ENCODE peak calls at places on chromosomes 2 and 18, in seven cellular contexts. One of them, this sample, is unnamed.

GRCh38 chr2:138780451-138780880 is 276 bp upstream of the NXPH2 start:
- DNase-seq in astrocyte of the spinal cord: no peak
- DNase-seq in NB4: no peak
- DNase-seq in nephron progenitor cell: peak
- DNase-seq in Caco-2: no peak
- DNase-seq in hepatocyte: peak
- DNase-seq in body of pancreas: no peak
- DNase-seq in this sample: no peak

GRCh38 chr2:135151615-135152014 is 99.5 kb downstream of the RAB3GAP1 start:
- DNase-seq in hepatocyte: no peak
- DNase-seq in nephron progenitor cell: no peak
- DNase-seq in Caco-2: no peak
- DNase-seq in astrocyte of the spinal cord: no peak
- DNase-seq in body of pancreas: no peak
- DNase-seq in NB4: no peak
- DNase-seq in this sample: no peak

GRCh38 chr18:22673182-22673862 is 255.6 kb upstream of the CTAGE1 start:
- DNase-seq in astrocyte of the spinal cord: no peak
- DNase-seq in NB4: no peak
- DNase-seq in nephron progenitor cell: no peak
- DNase-seq in body of pancreas: no peak
- DNase-seq in hepatocyte: no peak
- DNase-seq in Caco-2: no peak
- DNase-seq in this sample: no peak

GRCh38 chr2:146079216-146079615 is 1559.3 kb upstream of the ZEB2 start:
- DNase-seq in nephron progenitor cell: no peak
- DNase-seq in Caco-2: no peak
- DNase-seq in NB4: no peak
- DNase-seq in astrocyte of the spinal cord: no peak
- DNase-seq in hepatocyte: no peak
- DNase-seq in body of pancreas: no peak
- DNase-seq in this sample: no peak

GRCh38 chr2:238287702-238288649 is at the start of gene PER2:
- DNase-seq in astrocyte of the spinal cord: peak
- DNase-seq in NB4: peak
- DNase-seq in body of pancreas: peak
- DNase-seq in hepatocyte: peak
- DNase-seq in nephron progenitor cell: peak
- DNase-seq in Caco-2: peak
- DNase-seq in this sample: peak

GRCh38 chr18:21134895-21135294 is 23.3 kb upstream of the ROCK1 start:
- DNase-seq in NB4: peak
- DNase-seq in nephron progenitor cell: no peak
- DNase-seq in hepatocyte: no peak
- DNase-seq in body of pancreas: no peak
- DNase-seq in Caco-2: no peak
- DNase-seq in astrocyte of the spinal cord: no peak
- DNase-seq in this sample: peak

GRCh38 chr2:237306083-237306786 is 107.7 kb downstream of the COL6A3 start:
- DNase-seq in Caco-2: no peak
- DNase-seq in hepatocyte: no peak
- DNase-seq in astrocyte of the spinal cord: peak
- DNase-seq in body of pancreas: no peak
- DNase-seq in nephron progenitor cell: no peak
- DNase-seq in NB4: no peak
- DNase-seq in this sample: no peak

GRCh38 chr18:35071819-35072247 is 30.6 kb downstream of the MAPRE2 start:
- DNase-seq in nephron progenitor cell: no peak
- DNase-seq in Caco-2: no peak
- DNase-seq in hepatocyte: no peak
- DNase-seq in NB4: no peak
- DNase-seq in astrocyte of the spinal cord: no peak
- DNase-seq in body of pancreas: no peak
- DNase-seq in this sample: no peak

GRCh38 chr18:7921938-7922587 is 354.9 kb downstream of the PTPRM start:
- DNase-seq in nephron progenitor cell: no peak
- DNase-seq in NB4: no peak
- DNase-seq in astrocyte of the spinal cord: peak
- DNase-seq in Caco-2: no peak
- DNase-seq in hepatocyte: peak
- DNase-seq in body of pancreas: no peak
- DNase-seq in this sample: no peak

GRCh38 chr2:45941758-45942738 is 290.6 kb downstream of the PRKCE start:
- DNase-seq in nephron progenitor cell: no peak
- DNase-seq in astrocyte of the spinal cord: no peak
- DNase-seq in NB4: no peak
- DNase-seq in body of pancreas: no peak
- DNase-seq in Caco-2: no peak
- DNase-seq in hepatocyte: no peak
- DNase-seq in this sample: no peak

GRCh38 chr2:133431289-133431688 is 137.0 kb downstream of the NCKAP5 start:
- DNase-seq in astrocyte of the spinal cord: peak
- DNase-seq in NB4: no peak
- DNase-seq in nephron progenitor cell: no peak
- DNase-seq in hepatocyte: peak
- DNase-seq in Caco-2: peak
- DNase-seq in body of pancreas: no peak
- DNase-seq in this sample: no peak

GRCh38 chr2:11357428-11357972 is 13.1 kb upstream of the ROCK2 start:
- DNase-seq in hepatocyte: peak
- DNase-seq in NB4: no peak
- DNase-seq in Caco-2: peak
- DNase-seq in body of pancreas: no peak
- DNase-seq in nephron progenitor cell: no peak
- DNase-seq in astrocyte of the spinal cord: no peak
- DNase-seq in this sample: no peak

GRCh38 chr18:57437782-57438668 is 2.9 kb downstream of the ONECUT2 start:
- DNase-seq in Caco-2: peak
- DNase-seq in astrocyte of the spinal cord: no peak
- DNase-seq in hepatocyte: peak
- DNase-seq in body of pancreas: peak
- DNase-seq in NB4: peak
- DNase-seq in nephron progenitor cell: peak
- DNase-seq in this sample: peak

GRCh38 chr2:237665713-237666143 is 38.3 kb downstream of the LRRFIP1 start:
- DNase-seq in nephron progenitor cell: peak
- DNase-seq in NB4: no peak
- DNase-seq in body of pancreas: no peak
- DNase-seq in hepatocyte: no peak
- DNase-seq in astrocyte of the spinal cord: no peak
- DNase-seq in Caco-2: no peak
- DNase-seq in this sample: no peak

GRCh38 chr2:10377052-10377746 is 70.9 kb downstream of the ODC1 start:
- DNase-seq in Caco-2: no peak
- DNase-seq in hepatocyte: no peak
- DNase-seq in body of pancreas: no peak
- DNase-seq in astrocyte of the spinal cord: no peak
- DNase-seq in nephron progenitor cell: no peak
- DNase-seq in NB4: no peak
- DNase-seq in this sample: no peak

GRCh38 chr18:3114026-3114425 is 101.1 kb upstream of the LPIN2 start:
- DNase-seq in NB4: no peak
- DNase-seq in hepatocyte: no peak
- DNase-seq in Caco-2: no peak
- DNase-seq in body of pancreas: no peak
- DNase-seq in nephron progenitor cell: no peak
- DNase-seq in astrocyte of the spinal cord: no peak
- DNase-seq in this sample: no peak

GRCh38 chr2:236988216-236988615 is 97.5 kb upstream of the COPS8 start:
- DNase-seq in astrocyte of the spinal cord: no peak
- DNase-seq in hepatocyte: no peak
- DNase-seq in body of pancreas: no peak
- DNase-seq in nephron progenitor cell: no peak
- DNase-seq in Caco-2: no peak
- DNase-seq in NB4: no peak
- DNase-seq in this sample: no peak

GRCh38 chr2:200247494-200247893 is 59.0 kb upstream of the SPATS2L start:
- DNase-seq in nephron progenitor cell: no peak
- DNase-seq in hepatocyte: no peak
- DNase-seq in astrocyte of the spinal cord: peak
- DNase-seq in body of pancreas: no peak
- DNase-seq in Caco-2: no peak
- DNase-seq in NB4: no peak
- DNase-seq in this sample: no peak

GRCh38 chr2:28449489-28450395 is 46.1 kb upstream of the PLB1 start:
- DNase-seq in Caco-2: no peak
- DNase-seq in body of pancreas: no peak
- DNase-seq in NB4: peak
- DNase-seq in astrocyte of the spinal cord: peak
- DNase-seq in nephron progenitor cell: no peak
- DNase-seq in hepatocyte: peak
- DNase-seq in this sample: no peak

GRCh38 chr2:214765180-214765579 is 44.3 kb downstream of the BARD1 start:
- DNase-seq in Caco-2: no peak
- DNase-seq in astrocyte of the spinal cord: no peak
- DNase-seq in hepatocyte: no peak
- DNase-seq in body of pancreas: no peak
- DNase-seq in NB4: no peak
- DNase-seq in nephron progenitor cell: no peak
- DNase-seq in this sample: no peak

GRCh38 chr2:159897081-159897480 is 99.1 kb upstream of the CD302 start:
- DNase-seq in nephron progenitor cell: no peak
- DNase-seq in NB4: no peak
- DNase-seq in body of pancreas: no peak
- DNase-seq in hepatocyte: no peak
- DNase-seq in astrocyte of the spinal cord: no peak
- DNase-seq in Caco-2: no peak
- DNase-seq in this sample: no peak

GRCh38 chr18:70700496-70700895 is 411.7 kb downstream of the SOCS6 start:
- DNase-seq in body of pancreas: no peak
- DNase-seq in astrocyte of the spinal cord: no peak
- DNase-seq in Caco-2: no peak
- DNase-seq in NB4: no peak
- DNase-seq in nephron progenitor cell: no peak
- DNase-seq in hepatocyte: no peak
- DNase-seq in this sample: no peak
- TF ChIP-seq CTCF in body of pancreas: no peak
- TF ChIP-seq CTCF in astrocyte of the spinal cord: no peak
- TF ChIP-seq CTCF in Caco-2: no peak
- TF ChIP-seq CTCF in NB4: no peak
- TF ChIP-seq CTCF in nephron progenitor cell: no peak
- TF ChIP-seq CTCF in hepatocyte: no peak
- TF ChIP-seq CTCF in this sample: no peak

DNA sequence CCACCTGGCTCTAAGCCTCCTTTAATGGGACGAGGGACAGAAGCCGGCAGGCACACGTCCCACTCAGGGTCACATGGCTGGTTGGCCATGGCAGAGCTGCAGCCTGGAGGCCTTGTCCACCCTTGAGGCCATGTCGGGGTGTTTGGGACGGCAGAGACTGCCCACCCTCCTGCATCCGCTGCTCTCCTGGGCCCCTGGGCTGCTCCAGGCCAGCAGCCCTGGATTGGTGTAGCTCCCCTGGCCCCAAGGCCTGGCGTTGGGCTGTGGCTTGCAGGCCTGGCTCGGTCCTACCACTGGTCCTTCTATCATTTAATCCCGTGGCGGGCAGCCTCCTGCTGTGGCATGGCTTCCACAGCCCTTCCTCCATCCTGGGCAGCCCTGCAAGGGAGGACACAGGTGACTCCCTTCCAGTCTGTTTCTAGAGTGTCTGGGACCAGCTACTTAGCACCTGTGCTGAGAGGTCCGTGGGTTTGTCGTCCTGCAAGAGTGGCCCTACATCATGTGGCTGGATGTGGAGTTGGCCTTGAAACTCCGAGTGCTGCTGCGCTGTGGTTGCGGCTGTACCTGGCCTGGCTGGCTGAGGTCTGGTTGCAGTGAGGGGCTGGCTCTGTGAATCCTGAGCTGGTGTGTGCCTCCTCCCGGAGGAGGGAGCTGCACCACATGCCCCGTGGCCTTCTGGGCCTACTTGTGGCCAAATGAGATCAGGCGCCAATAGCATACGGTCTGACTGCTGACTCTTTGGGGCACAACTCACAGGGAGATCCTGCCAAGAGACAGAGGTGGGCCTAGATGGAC is 67.3 kb downstream of the SH3RF3 start:
- DNase-seq in body of pancreas: no peak
- DNase-seq in astrocyte of the spinal cord: no peak
- DNase-seq in Caco-2: no peak
- DNase-seq in hepatocyte: no peak
- DNase-seq in nephron progenitor cell: no peak
- DNase-seq in NB4: no peak
- DNase-seq in this sample: no peak
- TF ChIP-seq CTCF in body of pancreas: no peak
- TF ChIP-seq CTCF in astrocyte of the spinal cord: no peak
- TF ChIP-seq CTCF in Caco-2: no peak
- TF ChIP-seq CTCF in hepatocyte: no peak
- TF ChIP-seq CTCF in nephron progenitor cell: no peak
- TF ChIP-seq CTCF in NB4: no peak
- TF ChIP-seq CTCF in this sample: no peak

GRCh38 chr2:233639860-233640259 is 3.6 kb downstream of the UGT1A10 start:
- DNase-seq in hepatocyte: no peak
- DNase-seq in Caco-2: no peak
- DNase-seq in NB4: no peak
- DNase-seq in body of pancreas: no peak
- DNase-seq in nephron progenitor cell: no peak
- DNase-seq in astrocyte of the spinal cord: no peak
- DNase-seq in this sample: no peak

GRCh38 chr2:233638836-233639235 is 2.6 kb downstream of the UGT1A10 start:
- DNase-seq in hepatocyte: no peak
- DNase-seq in NB4: no peak
- DNase-seq in Caco-2: no peak
- DNase-seq in body of pancreas: no peak
- DNase-seq in astrocyte of the spinal cord: no peak
- DNase-seq in nephron progenitor cell: no peak
- DNase-seq in this sample: no peak

DNA sequence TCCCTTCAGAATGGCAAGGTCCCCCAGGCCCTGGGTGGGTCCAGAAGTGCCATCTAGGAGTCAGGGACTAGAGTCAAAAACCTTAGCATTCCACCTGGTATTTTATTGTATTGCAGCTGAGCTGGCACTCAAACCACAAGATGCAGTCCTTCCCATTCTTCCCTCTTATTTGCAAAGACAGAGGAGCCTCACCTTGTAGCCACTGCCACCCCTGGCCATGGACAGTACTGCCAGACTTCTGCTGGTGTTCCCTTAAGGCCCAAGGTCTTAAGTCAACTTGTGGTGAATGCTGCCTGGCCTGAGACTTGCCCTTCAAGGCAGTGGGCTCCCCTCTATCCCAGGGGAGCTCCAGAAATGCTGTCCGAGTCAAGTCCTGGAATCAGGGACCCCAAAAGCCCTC is 6.9 kb downstream of the UGT1A10 start:
- DNase-seq in Caco-2: peak
- DNase-seq in nephron progenitor cell: no peak
- DNase-seq in hepatocyte: peak
- DNase-seq in body of pancreas: no peak
- DNase-seq in astrocyte of the spinal cord: no peak
- DNase-seq in NB4: peak
- DNase-seq in this sample: peak
- TF ChIP-seq CTCF in Caco-2: peak
- TF ChIP-seq CTCF in nephron progenitor cell: no peak
- TF ChIP-seq CTCF in hepatocyte: peak
- TF ChIP-seq CTCF in body of pancreas: no peak
- TF ChIP-seq CTCF in astrocyte of the spinal cord: peak
- TF ChIP-seq CTCF in NB4: peak
- TF ChIP-seq CTCF in this sample: no peak

DNA sequence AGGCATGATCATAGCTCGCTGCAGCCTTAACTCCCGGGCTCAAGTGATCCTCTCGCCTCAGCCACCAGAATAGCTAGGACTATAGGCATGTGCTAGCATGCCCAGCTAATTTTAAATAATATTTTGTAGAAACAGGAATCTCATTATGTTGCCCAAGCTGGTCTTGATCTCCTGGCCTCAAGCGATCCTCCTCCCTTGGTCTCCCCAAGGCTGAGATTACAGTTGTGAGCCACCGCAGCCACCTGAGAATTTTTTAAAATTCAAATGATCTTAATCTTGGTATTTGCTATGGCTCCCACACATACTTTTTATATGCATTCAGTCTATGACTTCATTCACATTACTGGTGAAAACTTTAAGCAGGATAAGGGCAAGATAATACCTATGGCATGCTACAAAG is 13.1 kb downstream of the KRCC1 start:
- DNase-seq in Caco-2: no peak
- DNase-seq in body of pancreas: no peak
- DNase-seq in NB4: no peak
- DNase-seq in astrocyte of the spinal cord: no peak
- DNase-seq in hepatocyte: no peak
- DNase-seq in nephron progenitor cell: no peak
- DNase-seq in this sample: no peak
- TF ChIP-seq CTCF in Caco-2: no peak
- TF ChIP-seq CTCF in body of pancreas: no peak
- TF ChIP-seq CTCF in NB4: no peak
- TF ChIP-seq CTCF in astrocyte of the spinal cord: no peak
- TF ChIP-seq CTCF in hepatocyte: no peak
- TF ChIP-seq CTCF in nephron progenitor cell: no peak
- TF ChIP-seq CTCF in this sample: no peak

This sample was measured in HL-60.